ENCODE peak calls at places on chromosomes 7 and 10, in seven cellular contexts. V is endodermal cell, L is HFFc6, J is kidney epithelial cell, K is neural crest cell, M is endothelial cell, O is pancreas. D is an unnamed sample.
A peak's percentile ranks its signal among the peaks of the same experiment; 100 is the strongest.

GRCh38 chr10:16652154-16652553 is 130.5 kb upstream of the C1QL3 start:
- DNase-seq in O (no peak), V (no peak), L (peak; percentile 4), K (no peak), J (no peak), M (no peak), D (no peak)

GRCh38 chr10:58818889-58819288 is 306.2 kb downstream of the BICC1 start:
- DNase-seq in K (no peak), L (peak; percentile 50), O (no peak), M (no peak), J (no peak), V (no peak), D (no peak)

GRCh38 chr10:122639801-122640200 is 59.8 kb downstream of the C10orf120 start:
- DNase-seq in J (no peak), O (no peak), V (no peak), K (no peak), M (no peak), L (no peak), D (no peak)

GRCh38 chr10:101489355-101489754 is 98.7 kb downstream of the POLL start:
- DNase-seq in L (no peak), M (no peak), V (no peak), J (no peak), O (no peak), K (no peak), D (no peak)

GRCh38 chr7:47941136-47941844 is 7.0 kb downstream of the PKD1L1 start:
- DNase-seq in L (peak; percentile 79), K (no peak), M (no peak), V (no peak), O (no peak), J (no peak), D (peak; percentile 40)

GRCh38 chr10:128324058-128324457 is 197.8 kb upstream of the MKI67 start:
- DNase-seq in M (peak; percentile 41), V (peak; percentile 90), O (no peak), K (peak; percentile 45), J (no peak), L (no peak), D (no peak)

GRCh38 chr7:45873355-45873754 is 473 bp upstream of the CCDC201 start:
- DNase-seq in V (no peak), M (no peak), O (no peak), L (no peak), J (no peak), K (no peak), D (no peak)

GRCh38 chr7:19930051-19930450 is 156.6 kb upstream of the TMEM196 start:
- DNase-seq in J (no peak), O (no peak), L (no peak), V (no peak), M (no peak), K (no peak), D (no peak)

GRCh38 chr10:131631619-131632018 is 269.2 kb upstream of the PPP2R2D start:
- DNase-seq in V (no peak), J (no peak), M (no peak), K (no peak), O (no peak), L (no peak), D (no peak)

GRCh38 chr7:155741061-155741460 is 71.2 kb downstream of the SHH start:
- DNase-seq in K (no peak), J (no peak), M (no peak), V (peak; percentile 59), L (no peak), O (no peak), D (no peak)

GRCh38 chr7:157974678-157975230 is 612.9 kb downstream of the PTPRN2 start:
- DNase-seq in J (no peak), K (no peak), O (no peak), V (no peak), M (no peak), L (no peak), D (no peak)
- TF ChIP-seq CTCF in J (no peak), K (no peak), O (no peak), V (no peak), M (no peak), L (no peak), D (no peak)

DNA sequence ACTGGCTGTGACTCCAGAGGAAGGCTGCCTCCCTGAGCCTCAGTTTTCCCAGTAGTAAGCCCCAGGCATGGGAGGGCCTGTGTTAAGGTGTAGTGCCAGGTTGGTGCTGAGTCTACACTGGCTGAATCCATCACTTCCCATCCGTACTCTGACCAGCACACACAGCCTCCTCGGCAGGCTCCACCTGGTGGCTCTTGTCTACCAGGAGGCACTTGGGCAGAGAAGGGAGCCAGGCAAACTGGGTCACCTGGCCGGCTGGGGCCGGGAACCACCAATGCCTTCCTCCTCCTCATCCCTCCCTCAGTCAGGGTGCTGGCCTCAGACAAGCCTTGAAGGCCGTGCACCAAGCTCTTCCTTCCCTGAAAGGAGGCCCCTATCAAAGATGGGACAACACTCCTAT is 75.7 kb downstream of the CHST15 start:
- DNase-seq in O (no peak), V (no peak), K (no peak), L (no peak), M (no peak), J (no peak), D (no peak)
- TF ChIP-seq CTCF in O (no peak), V (peak; percentile 41), K (no peak), L (no peak), M (no peak), J (no peak), D (peak; percentile 14)

DNA sequence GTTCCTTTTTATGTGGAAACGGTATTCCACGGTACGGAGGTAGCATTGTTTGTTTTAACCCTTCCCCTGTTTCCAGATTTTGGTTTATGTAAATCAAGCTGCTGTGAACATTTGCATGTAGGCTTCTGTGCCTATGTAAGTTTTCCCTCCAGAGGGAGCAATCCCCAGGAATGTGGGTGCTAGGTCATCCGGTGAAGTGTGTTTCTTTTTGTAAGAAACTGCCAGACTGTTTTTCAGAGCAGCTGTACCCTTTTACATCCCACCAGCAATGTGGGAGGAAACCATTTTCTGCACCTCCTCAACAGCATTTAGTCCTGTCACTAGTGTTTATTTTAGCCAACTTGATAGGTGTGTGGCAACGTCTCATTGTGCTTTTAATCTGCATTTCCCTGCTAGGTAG is 395.8 kb upstream of the FOXK1 start:
- DNase-seq in K (no peak), V (peak; percentile 33), L (no peak), M (no peak), J (no peak), O (no peak), D (no peak)
- TF ChIP-seq CTCF in K (no peak), V (peak; percentile 48), L (no peak), M (no peak), J (no peak), O (no peak), D (peak; percentile 22)

DNA sequence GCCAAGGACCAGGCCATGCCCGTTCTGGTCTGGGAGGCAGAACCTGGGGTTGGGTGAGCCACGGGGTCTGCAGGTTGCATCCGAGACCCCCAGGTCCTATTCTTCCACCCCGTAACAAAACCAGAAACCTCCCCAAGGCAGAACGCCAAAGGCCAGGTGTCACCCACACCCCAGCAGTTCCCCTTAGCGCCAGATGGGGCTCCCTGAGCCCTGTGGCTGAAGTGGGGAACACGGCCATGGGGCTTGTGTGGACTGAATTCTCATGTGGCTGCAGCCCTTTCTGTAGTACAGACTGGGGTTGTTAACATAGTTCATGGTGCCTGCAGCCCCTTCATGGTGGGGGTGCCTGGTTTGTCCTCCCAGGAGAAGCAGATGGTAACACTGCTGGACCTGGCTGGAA is 10.2 kb downstream of the BRI3 start:
- DNase-seq in O (no peak), V (no peak), L (no peak), M (no peak), K (no peak), J (no peak), D (no peak)
- TF ChIP-seq CTCF in O (no peak), V (peak; percentile 48), L (peak; percentile 62), M (no peak), K (peak; percentile 28), J (peak; percentile 17), D (peak; percentile 17)

GRCh38 chr10:113899952-113900598 is 45.6 kb downstream of the NHLRC2 start:
- DNase-seq in O (no peak), M (no peak), J (no peak), K (no peak), L (no peak), V (no peak), D (no peak)

GRCh38 chr10:113911113-113911512 is 56.7 kb downstream of the NHLRC2 start:
- DNase-seq in V (no peak), L (no peak), O (no peak), M (no peak), J (no peak), K (no peak), D (no peak)

GRCh38 chr10:113907166-113907565 is 52.7 kb downstream of the NHLRC2 start:
- DNase-seq in O (no peak), K (no peak), J (no peak), L (no peak), M (no peak), V (no peak), D (no peak)

GRCh38 chr10:113905756-113906155 is 51.3 kb downstream of the NHLRC2 start:
- DNase-seq in V (no peak), K (no peak), L (no peak), O (no peak), M (no peak), J (no peak), D (no peak)
- TF ChIP-seq CTCF in V (no peak), K (no peak), L (no peak), O (no peak), M (no peak), J (no peak), D (no peak)

GRCh38 chr10:77637474-77637985 is at the start of gene KCNMA1:
- DNase-seq in K (no peak), O (peak; percentile 73), M (peak; percentile 30), J (no peak), V (peak; percentile 78), L (peak; percentile 27), D (no peak)
- TF ChIP-seq CTCF in K (no peak), O (no peak), M (no peak), J (no peak), V (no peak), L (no peak), D (no peak)

D was measured in epithelial cell of proximal tubule.